ENCODE peak calls at places on chromosomes 7 and 10, in nine cellular contexts. Y is H9, H is adrenal gland, T is tibial artery, N is AG04450, K is colonic mucosa, C is cardiac muscle cell, Q is transverse colon, Z is upper lobe of right lung. J is an unnamed sample.

GRCh38 chr7:66150471-66150870 is 35.8 kb downstream of the CRCP start:
- DNase-seq in Y (no peak), H (peak), T (peak), N (no peak), K (peak), C (peak), Q (peak), Z (peak), J (peak)

GRCh38 chr7:30519122-30519521 is 14.5 kb upstream of the GGCT start:
- DNase-seq in Y (no peak), H (no peak), T (no peak), N (no peak), K (no peak), C (no peak), Q (no peak), Z (no peak), J (no peak)

GRCh38 chr10:11319990-11320602 is 291.4 kb downstream of the USP6NL start:
- DNase-seq in Y (no peak), H (no peak), T (no peak), N (no peak), K (no peak), C (no peak), Q (no peak), Z (no peak), J (no peak)

GRCh38 chr10:90856964-90857634 is 740 bp downstream of the HTR7 start:
- DNase-seq in Y (peak), H (no peak), T (no peak), N (no peak), K (no peak), C (no peak), Q (no peak), Z (no peak), J (peak)

GRCh38 chr10:5479481-5480161 is 19.7 kb downstream of the CALML5 start:
- DNase-seq in Y (peak), H (no peak), T (no peak), N (no peak), K (no peak), C (no peak), Q (no peak), Z (no peak), J (no peak)

GRCh38 chr10:58266826-58267712 is 625 bp downstream of the IPMK start:
- DNase-seq in Y (peak), H (peak), T (peak), N (no peak), K (peak), C (peak), Q (peak), Z (peak), J (peak)

GRCh38 chr7:111137296-111138195 is 46.6 kb downstream of the LRRN3 start:
- DNase-seq in Y (no peak), H (no peak), T (peak), N (no peak), K (no peak), C (peak), Q (no peak), Z (peak), J (peak)

GRCh38 chr10:77501846-77502251 is 135.8 kb downstream of the KCNMA1 start:
- DNase-seq in Y (no peak), H (no peak), T (no peak), N (no peak), K (no peak), C (no peak), Q (no peak), Z (no peak), J (no peak)

GRCh38 chr7:87312215-87312865 is 33.1 kb upstream of the CROT start:
- DNase-seq in Y (peak), H (peak), T (no peak), N (peak), K (peak), C (peak), Q (peak), Z (no peak), J (peak)

GRCh38 chr7:27235387-27236052 is 7.1 kb upstream of the EVX1 start:
- DNase-seq in Y (peak), H (peak), T (no peak), N (no peak), K (peak), C (peak), Q (peak), Z (peak), J (peak)

GRCh38 chr7:157740251-157740650 is 403.4 kb downstream of the DNAJB6 start:
- DNase-seq in Y (no peak), H (no peak), T (no peak), N (no peak), K (no peak), C (no peak), Q (no peak), Z (no peak), J (no peak)

GRCh38 chr7:129990403-129991192 is 37.8 kb upstream of the UBE2H start:
- DNase-seq in Y (peak), H (peak), T (no peak), N (no peak), K (no peak), C (no peak), Q (no peak), Z (no peak), J (no peak)

GRCh38 chr10:48456361-48456804 is 148.5 kb downstream of the ARHGAP22 start:
- DNase-seq in Y (peak), H (peak), T (peak), N (no peak), K (peak), C (peak), Q (peak), Z (peak), J (peak)

GRCh38 chr10:119020627-119020946 is 8.9 kb upstream of the NANOS1 start:
- DNase-seq in Y (no peak), H (peak), T (peak), N (no peak), K (no peak), C (no peak), Q (no peak), Z (no peak), J (no peak)

GRCh38 chr7:411677-412312 is 107.9 kb downstream of the PDGFA start:
- DNase-seq in Y (no peak), H (no peak), T (peak), N (no peak), K (no peak), C (no peak), Q (no peak), Z (no peak), J (no peak)

GRCh38 chr7:123580406-123581161 is 21.0 kb upstream of the ASB15 start:
- DNase-seq in Y (peak), H (peak), T (no peak), N (no peak), K (peak), C (peak), Q (no peak), Z (no peak), J (peak)

GRCh38 chr7:20831451-20831850 is 44.8 kb upstream of the SP8 start:
- DNase-seq in Y (no peak), H (no peak), T (no peak), N (no peak), K (no peak), C (no peak), Q (no peak), Z (no peak), J (no peak)

GRCh38 chr10:26556756-26557640 is 118.9 kb downstream of the APBB1IP start:
- DNase-seq in Y (peak), H (peak), T (no peak), N (no peak), K (no peak), C (peak), Q (no peak), Z (no peak), J (peak)

GRCh38 chr10:31808258-31809218 is 120.1 kb downstream of the ARHGAP12 start:
- DNase-seq in Y (no peak), H (peak), T (no peak), N (peak), K (no peak), C (peak), Q (peak), Z (no peak), J (peak)

GRCh38 chr10:4470231-4470840 is 355.7 kb upstream of the AKR1E2 start:
- DNase-seq in Y (no peak), H (no peak), T (no peak), N (peak), K (no peak), C (peak), Q (no peak), Z (no peak), J (no peak)

GRCh38 chr7:94338921-94339371 is 55.7 kb upstream of the COL1A2 start:
- DNase-seq in Y (no peak), H (no peak), T (no peak), N (no peak), K (no peak), C (no peak), Q (no peak), Z (no peak), J (no peak)

GRCh38 chr10:132096223-132096622 is 30.5 kb downstream of the JAKMIP3 start:
- DNase-seq in Y (no peak), H (peak), T (no peak), N (no peak), K (no peak), C (peak), Q (no peak), Z (no peak), J (no peak)

GRCh38 chr7:30510124-30511074 is 5.8 kb upstream of the GGCT start:
- DNase-seq in Y (no peak), H (peak), T (no peak), N (no peak), K (peak), C (peak), Q (peak), Z (no peak), J (peak)

GRCh38 chr10:116767235-116767634 is 24.9 kb upstream of the HSPA12A start:
- DNase-seq in Y (no peak), H (peak), T (no peak), N (no peak), K (peak), C (peak), Q (peak), Z (peak), J (no peak)

GRCh38 chr10:132681858-132682755 is 103.8 kb downstream of the NKX6-2 start:
- DNase-seq in Y (peak), H (no peak), T (peak), N (no peak), K (no peak), C (no peak), Q (no peak), Z (peak), J (no peak)

GRCh38 chr10:79165068-79165467 is 96.3 kb downstream of the ZMIZ1 start:
- DNase-seq in Y (no peak), H (no peak), T (no peak), N (no peak), K (no peak), C (no peak), Q (no peak), Z (no peak), J (no peak)

GRCh38 chr7:27576360-27576944 is 86.2 kb downstream of the HIBADH start:
- DNase-seq in Y (no peak), H (no peak), T (no peak), N (peak), K (no peak), C (peak), Q (no peak), Z (no peak), J (no peak)

GRCh38 chr7:112753298-112753697 is 36.9 kb downstream of the TMEM168 start:
- DNase-seq in Y (no peak), H (no peak), T (no peak), N (no peak), K (no peak), C (no peak), Q (no peak), Z (no peak), J (no peak)

GRCh38 chr10:77086081-77086480 is 551.5 kb downstream of the KCNMA1 start:
- DNase-seq in Y (no peak), H (no peak), T (no peak), N (no peak), K (no peak), C (no peak), Q (no peak), Z (no peak), J (no peak)

GRCh38 chr10:59678884-59679301 is 30.8 kb downstream of the SLC16A9 start:
- DNase-seq in Y (no peak), H (peak), T (no peak), N (no peak), K (peak), C (peak), Q (peak), Z (no peak), J (no peak)

GRCh38 chr10:125216897-125217296 is 56.5 kb upstream of the CTBP2 start:
- DNase-seq in Y (no peak), H (no peak), T (no peak), N (no peak), K (no peak), C (no peak), Q (no peak), Z (no peak), J (no peak)

GRCh38 chr7:3120513-3120912 is 76.8 kb upstream of the CARD11 start:
- DNase-seq in Y (no peak), H (no peak), T (no peak), N (no peak), K (no peak), C (no peak), Q (no peak), Z (no peak), J (no peak)

DNA sequence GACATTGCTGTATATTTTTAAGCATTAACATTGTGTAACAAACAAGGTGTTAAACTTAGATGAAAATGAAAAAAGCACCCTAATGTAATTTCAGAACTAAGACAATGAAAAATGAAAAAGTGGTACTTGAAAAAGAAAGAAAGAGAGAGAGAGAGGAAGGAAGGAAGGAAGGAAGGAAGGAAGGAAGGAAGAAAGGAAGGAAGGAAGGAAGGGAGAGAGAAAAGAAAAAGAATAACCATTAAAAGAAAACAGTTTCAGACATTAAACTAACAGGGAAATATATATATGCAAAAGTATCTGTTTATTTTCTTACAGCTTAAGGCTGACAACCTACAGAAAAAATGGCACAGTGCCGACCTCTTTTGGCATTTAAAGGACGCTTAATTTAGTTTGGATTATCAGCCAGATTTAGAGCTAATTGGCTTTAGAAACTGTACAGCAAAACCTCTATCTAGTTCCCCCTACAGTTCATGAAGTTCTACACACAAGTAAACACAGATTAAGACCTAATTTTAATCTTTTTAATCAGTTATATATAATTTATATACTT is 13.8 kb downstream of the MTERF1 start:
- DNase-seq in Y (no peak), H (no peak), T (no peak), N (no peak), K (no peak), C (no peak), Q (no peak), Z (no peak), J (no peak)
- TF ChIP-seq CTCF in Y (no peak), H (no peak), T (no peak), N (no peak), K (no peak), C (no peak), Q (no peak), Z (no peak), J (no peak)

GRCh38 chr10:99119258-99119748 is 116.3 kb downstream of the HPSE2 start:
- DNase-seq in Y (no peak), H (no peak), T (no peak), N (no peak), K (no peak), C (no peak), Q (no peak), Z (no peak), J (no peak)

GRCh38 chr10:99123851-99124250 is 111.8 kb downstream of the HPSE2 start:
- DNase-seq in Y (no peak), H (no peak), T (no peak), N (no peak), K (no peak), C (no peak), Q (no peak), Z (no peak), J (no peak)

GRCh38 chr10:99125879-99126278 is 109.8 kb downstream of the HPSE2 start:
- DNase-seq in Y (no peak), H (no peak), T (no peak), N (no peak), K (no peak), C (no peak), Q (no peak), Z (no peak), J (no peak)

GRCh38 chr10:99124376-99124775 is 111.3 kb downstream of the HPSE2 start:
- DNase-seq in Y (no peak), H (no peak), T (peak), N (no peak), K (no peak), C (no peak), Q (no peak), Z (no peak), J (no peak)
- H3K27ac ChIP-seq in Y (no peak), H (no peak), T (peak), N (no peak), K (no peak), C (no peak), Q (no peak), Z (no peak), J (no peak)

DNA sequence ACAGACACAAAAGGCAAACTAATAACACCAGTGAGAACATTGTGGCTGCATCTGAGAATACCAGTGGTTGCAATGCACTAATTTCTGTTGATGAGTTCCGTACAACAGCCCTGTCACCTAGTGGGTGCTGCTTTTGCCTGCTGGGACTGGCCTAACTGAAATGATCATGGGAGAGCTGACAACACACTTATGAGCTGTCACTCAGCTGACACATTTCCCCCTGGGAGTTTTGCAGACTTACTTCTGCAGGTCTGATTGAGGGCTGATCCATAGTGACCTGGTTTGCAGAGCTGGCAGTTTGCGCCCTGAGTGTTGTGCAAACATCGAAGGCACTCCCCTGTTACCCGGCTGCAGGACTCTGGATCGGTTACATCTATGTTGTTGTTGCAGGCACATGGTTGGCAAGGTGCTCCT is 60.6 kb upstream of the LAMB1 start:
- DNase-seq in Y (no peak), H (no peak), T (no peak), N (no peak), K (no peak), C (no peak), Q (no peak), Z (no peak), J (peak)
- TF ChIP-seq CTCF in Y (no peak), H (no peak), T (no peak), N (no peak), K (no peak), C (no peak), Q (no peak), Z (no peak), J (no peak)

DNA sequence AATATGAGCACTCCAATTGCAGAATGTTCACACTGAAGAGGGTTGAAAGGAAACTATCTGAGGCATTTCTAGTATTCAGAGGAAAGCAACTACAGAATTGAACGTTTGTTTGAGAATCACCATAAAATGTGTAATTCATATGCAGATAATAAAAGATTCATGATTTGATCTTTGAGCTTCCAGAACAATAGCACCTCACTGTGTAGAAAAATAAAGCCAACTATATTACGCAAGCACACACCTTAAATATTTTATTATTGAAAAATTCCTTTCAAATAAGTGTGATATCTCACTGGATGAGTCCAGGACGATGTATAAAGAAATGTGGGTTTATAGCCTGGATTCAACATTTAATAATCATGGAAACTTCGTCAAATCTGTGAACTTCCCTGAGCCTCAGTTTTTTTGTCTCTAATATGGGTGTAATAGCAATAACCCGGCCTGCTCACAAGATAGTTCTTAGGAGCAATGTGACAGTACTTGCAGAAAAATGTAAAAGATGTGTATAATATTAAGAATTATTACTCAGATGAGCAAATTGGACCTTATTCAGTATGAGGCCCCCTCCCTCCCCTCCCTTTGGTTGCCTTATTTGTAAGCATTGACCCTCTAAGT is 11.5 kb upstream of the CAV2 start:
- DNase-seq in Y (no peak), H (no peak), T (no peak), N (no peak), K (no peak), C (no peak), Q (no peak), Z (no peak), J (no peak)
- H3K27ac ChIP-seq in Y (no peak), H (no peak), T (peak), N (no peak), K (no peak), C (no peak), Q (no peak), Z (no peak), J (no peak)

DNA sequence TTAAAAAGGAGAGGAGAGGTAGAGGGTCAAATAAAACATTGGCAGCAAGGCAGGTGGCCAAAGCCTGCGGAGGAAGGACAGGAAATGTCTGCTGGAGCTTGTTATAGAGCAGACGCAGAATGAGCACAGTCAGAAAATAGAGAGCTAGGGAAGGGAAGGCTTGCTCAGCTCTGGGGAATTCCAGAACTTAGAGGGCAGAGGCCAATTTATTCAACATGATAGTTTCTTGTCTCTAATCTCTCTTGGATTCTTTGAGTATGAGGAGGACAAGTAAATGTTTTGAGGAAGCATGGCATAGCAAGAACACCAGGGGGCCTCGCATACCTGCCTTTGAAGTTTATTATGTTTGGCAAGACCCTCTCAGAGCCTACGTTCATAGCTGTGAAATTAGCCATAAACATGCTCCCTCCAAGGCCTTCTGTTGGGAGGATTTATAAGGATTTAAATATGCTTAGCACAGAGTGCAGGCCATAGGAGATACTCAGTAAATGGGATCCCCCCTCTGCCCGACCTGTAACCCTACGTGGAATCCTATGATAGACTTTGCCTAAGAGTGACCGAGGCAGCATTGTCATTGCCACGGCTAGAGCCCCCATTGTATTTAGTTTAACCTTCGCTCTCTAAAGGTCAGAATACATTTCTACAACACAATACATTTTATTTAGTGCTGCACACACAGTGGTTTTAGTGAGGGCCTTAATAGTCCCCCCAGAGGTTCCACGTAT is 293.9 kb downstream of the CCDC3 start:
- DNase-seq in Y (peak), H (no peak), T (peak), N (peak), K (peak), C (peak), Q (peak), Z (no peak), J (peak)
- TF ChIP-seq CTCF in Y (peak), H (peak), T (peak), N (peak), K (peak), C (peak), Q (peak), Z (peak), J (no peak)

GRCh38 chr7:116957874-116958273 is 4.6 kb downstream of the ST7 start:
- DNase-seq in Y (no peak), H (no peak), T (no peak), N (no peak), K (no peak), C (no peak), Q (no peak), Z (no peak), J (peak)

GRCh38 chr7:116955801-116956514 is 2.7 kb downstream of the ST7 start:
- DNase-seq in Y (no peak), H (no peak), T (no peak), N (no peak), K (no peak), C (peak), Q (no peak), Z (no peak), J (peak)

GRCh38 chr7:116955340-116955739 is 2.0 kb downstream of the ST7 start:
- DNase-seq in Y (no peak), H (no peak), T (no peak), N (no peak), K (no peak), C (no peak), Q (no peak), Z (no peak), J (no peak)

GRCh38 chr7:116954443-116954838 is 1.1 kb downstream of the ST7 start:
- DNase-seq in Y (no peak), H (no peak), T (no peak), N (no peak), K (no peak), C (no peak), Q (no peak), Z (no peak), J (no peak)

GRCh38 chr7:116956515-116956804 is 3.2 kb downstream of the ST7 start:
- DNase-seq in Y (no peak), H (no peak), T (no peak), N (no peak), K (no peak), C (no peak), Q (no peak), Z (no peak), J (no peak)
- H3K27ac ChIP-seq in Y (no peak), H (peak), T (peak), N (no peak), K (no peak), C (peak), Q (peak), Z (peak), J (peak)